ENCODE peak calls at places on chromosomes 4 and X, in nine cellular contexts. Y, B, W, A, U, N, C, K and E are unnamed samples.

GRCh38 chrX:318068-318738 is 393 bp downstream of the GTPBP6 start:
- DNase-seq in Y (peak), B (peak), W (peak), A (peak), U (peak), N (peak), C (peak), K (peak), E (peak)

GRCh38 chr4:3657917-3658913 is 108.0 kb upstream of the ADRA2C start:
- DNase-seq in Y (no peak), B (peak), W (no peak), A (peak), U (peak), N (peak), C (no peak), K (no peak), E (peak)

GRCh38 chr4:105306158-105306781 is 159.6 kb downstream of the TET2 start:
- DNase-seq in Y (peak), B (no peak), W (no peak), A (no peak), U (no peak), N (no peak), C (peak), K (no peak), E (no peak)

GRCh38 chr4:158315706-158316105 is 105.4 kb downstream of the TMEM144 start:
- DNase-seq in Y (peak), B (no peak), W (no peak), A (peak), U (no peak), N (peak), C (no peak), K (no peak), E (peak)

GRCh38 chr4:159146454-159146853 is 43.6 kb downstream of the RAPGEF2 start:
- DNase-seq in Y (no peak), B (no peak), W (no peak), A (no peak), U (no peak), N (no peak), C (peak), K (no peak), E (no peak)

GRCh38 chr4:5783486-5783885 is 72.5 kb downstream of the EVC start:
- DNase-seq in Y (no peak), B (no peak), W (no peak), A (no peak), U (peak), N (no peak), C (no peak), K (no peak), E (no peak)

GRCh38 chr4:1035510-1035909 is 24.1 kb downstream of the FGFRL1 start:
- DNase-seq in Y (no peak), B (no peak), W (no peak), A (no peak), U (peak), N (no peak), C (no peak), K (no peak), E (no peak)

GRCh38 chr4:104491826-104492771 is 2.6 kb downstream of the CXXC4 start:
- DNase-seq in Y (no peak), B (no peak), W (no peak), A (no peak), U (no peak), N (no peak), C (no peak), K (peak), E (no peak)

GRCh38 chr4:25190407-25190806 is 30.2 kb upstream of the SEPSECS start:
- DNase-seq in Y (no peak), B (no peak), W (no peak), A (no peak), U (no peak), N (no peak), C (no peak), K (no peak), E (no peak)

GRCh38 chr4:55866290-55866907 is 13.0 kb downstream of the EXOC1 start:
- DNase-seq in Y (peak), B (no peak), W (no peak), A (peak), U (no peak), N (peak), C (peak), K (no peak), E (peak)

GRCh38 chrX:68177542-68177941 is 255.8 kb downstream of the OPHN1 start:
- DNase-seq in Y (peak), B (no peak), W (no peak), A (peak), U (no peak), N (no peak), C (peak), K (no peak), E (no peak)

GRCh38 chr4:123997116-123997515 is 600.5 kb downstream of the SPRY1 start:
- DNase-seq in Y (peak), B (no peak), W (no peak), A (no peak), U (no peak), N (no peak), C (no peak), K (peak), E (no peak)

GRCh38 chr4:147811878-147812277 is 80.0 kb downstream of the ARHGAP10 start:
- DNase-seq in Y (no peak), B (no peak), W (no peak), A (no peak), U (no peak), N (no peak), C (no peak), K (no peak), E (no peak)

GRCh38 chr4:30867427-30867826 is 147.3 kb downstream of the PCDH7 start:
- DNase-seq in Y (peak), B (no peak), W (no peak), A (no peak), U (no peak), N (no peak), C (peak), K (no peak), E (no peak)

GRCh38 chr4:151169223-151169622 is 69.8 kb downstream of the RPS3A start:
- DNase-seq in Y (no peak), B (peak), W (no peak), A (peak), U (peak), N (peak), C (no peak), K (peak), E (peak)

GRCh38 chr4:180909279-180909678 is 1333.9 kb upstream of the TENM3 start:
- DNase-seq in Y (peak), B (no peak), W (no peak), A (no peak), U (no peak), N (no peak), C (peak), K (no peak), E (no peak)

GRCh38 chr4:9735515-9735914 is 45.9 kb upstream of the DRD5 start:
- DNase-seq in Y (no peak), B (no peak), W (no peak), A (no peak), U (no peak), N (no peak), C (no peak), K (no peak), E (no peak)

DNA sequence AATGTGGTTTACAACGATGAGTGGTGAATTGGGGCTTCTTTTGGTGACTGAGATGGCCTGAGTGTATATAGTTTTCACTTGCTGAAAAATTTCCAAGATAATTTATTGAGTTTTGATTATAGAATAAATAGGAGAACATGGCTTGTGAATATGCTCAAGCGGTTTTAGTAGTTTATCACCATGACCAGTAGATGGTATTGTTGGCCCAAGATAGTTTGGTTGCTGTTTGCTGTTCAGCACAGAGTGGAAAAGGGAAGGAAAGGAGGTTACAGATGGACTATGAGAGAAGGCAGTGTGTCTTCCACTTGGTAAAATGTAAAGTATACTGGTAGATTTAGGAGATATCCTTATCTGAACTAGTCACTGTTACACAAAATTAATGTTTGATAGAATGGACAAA is 55.8 kb upstream of the POU4F2 start:
- DNase-seq in Y (peak), B (no peak), W (no peak), A (no peak), U (no peak), N (no peak), C (no peak), K (no peak), E (no peak)
- TF ChIP-seq CTCF in Y (peak), B (no peak), W (no peak), A (no peak), U (no peak), N (peak), C (peak), K (peak), E (no peak)

DNA sequence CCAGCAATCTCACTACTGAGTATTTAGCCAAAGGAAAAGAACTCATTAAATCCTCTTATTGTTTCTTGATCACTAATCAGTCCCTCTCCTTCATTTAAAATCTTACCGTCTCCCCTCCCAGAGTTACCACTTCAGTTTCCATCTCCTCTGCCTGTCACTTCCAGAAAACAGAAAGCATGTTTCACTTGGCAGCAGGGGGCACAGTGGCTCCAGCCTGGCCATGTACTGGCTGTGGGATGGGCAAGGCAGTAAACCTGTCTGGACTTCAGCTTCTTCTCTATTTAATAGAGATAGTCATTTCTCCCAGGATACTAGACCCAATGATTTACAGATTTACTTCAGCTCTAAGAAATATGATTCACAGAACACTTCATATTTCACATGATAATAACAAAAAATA is 63.2 kb downstream of the CD40LG start:
- DNase-seq in Y (peak), B (no peak), W (no peak), A (peak), U (peak), N (no peak), C (peak), K (peak), E (no peak)
- TF ChIP-seq CTCF in Y (peak), B (peak), W (no peak), A (peak), U (peak), N (peak), C (peak), K (no peak), E (peak)

GRCh38 chr4:38800956-38801450 is 3.6 kb downstream of the TLR1 start:
- DNase-seq in Y (no peak), B (no peak), W (no peak), A (no peak), U (no peak), N (no peak), C (no peak), K (no peak), E (no peak)

GRCh38 chr4:38804654-38805295 is at the start of gene TLR1:
- DNase-seq in Y (peak), B (no peak), W (no peak), A (peak), U (no peak), N (peak), C (peak), K (no peak), E (peak)

GRCh38 chr4:38803833-38804653 is 548 bp downstream of the TLR1 start:
- DNase-seq in Y (peak), B (no peak), W (no peak), A (peak), U (no peak), N (no peak), C (no peak), K (no peak), E (no peak)

GRCh38 chr4:38800366-38800765 is 4.2 kb downstream of the TLR1 start:
- DNase-seq in Y (no peak), B (no peak), W (no peak), A (no peak), U (no peak), N (no peak), C (no peak), K (no peak), E (no peak)

GRCh38 chr4:38802561-38803355 is 1.8 kb downstream of the TLR1 start:
- DNase-seq in Y (peak), B (no peak), W (no peak), A (no peak), U (no peak), N (no peak), C (no peak), K (no peak), E (no peak)
- TF ChIP-seq CTCF in Y (no peak), B (no peak), W (no peak), A (no peak), U (no peak), N (no peak), C (no peak), K (no peak), E (no peak)

DNA sequence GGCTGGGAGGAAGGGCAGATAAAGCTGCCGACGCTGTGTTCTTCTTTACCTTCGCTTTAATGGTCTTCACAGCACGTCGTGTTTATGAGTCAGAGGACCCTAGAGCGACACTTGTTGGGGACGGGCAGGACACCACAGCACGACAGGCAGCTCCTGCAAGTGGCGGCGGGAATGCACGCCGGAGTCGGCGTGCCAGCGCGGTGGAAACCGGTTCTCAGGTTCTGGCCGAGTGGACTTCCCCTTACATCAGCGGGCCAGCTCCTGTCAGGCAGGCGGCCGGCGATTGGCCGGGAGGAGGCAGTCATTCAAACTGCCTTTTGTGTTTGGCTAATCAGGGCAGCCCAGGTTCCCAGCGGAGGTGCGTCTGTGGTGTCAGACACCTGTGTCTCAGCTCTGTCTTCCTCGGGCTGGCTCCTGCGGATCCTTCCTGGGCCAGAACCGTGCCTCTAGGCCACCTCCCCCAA is 150.9 kb downstream of the SHROOM3 start:
- DNase-seq in Y (peak), B (peak), W (peak), A (peak), U (peak), N (no peak), C (peak), K (peak), E (no peak)
- TF ChIP-seq CTCF in Y (peak), B (no peak), W (no peak), A (no peak), U (peak), N (no peak), C (peak), K (no peak), E (no peak)

GRCh38 chr4:177547985-177548384 is 105.7 kb upstream of the AGA start:
- DNase-seq in Y (no peak), B (no peak), W (no peak), A (no peak), U (no peak), N (no peak), C (no peak), K (no peak), E (no peak)

DNA sequence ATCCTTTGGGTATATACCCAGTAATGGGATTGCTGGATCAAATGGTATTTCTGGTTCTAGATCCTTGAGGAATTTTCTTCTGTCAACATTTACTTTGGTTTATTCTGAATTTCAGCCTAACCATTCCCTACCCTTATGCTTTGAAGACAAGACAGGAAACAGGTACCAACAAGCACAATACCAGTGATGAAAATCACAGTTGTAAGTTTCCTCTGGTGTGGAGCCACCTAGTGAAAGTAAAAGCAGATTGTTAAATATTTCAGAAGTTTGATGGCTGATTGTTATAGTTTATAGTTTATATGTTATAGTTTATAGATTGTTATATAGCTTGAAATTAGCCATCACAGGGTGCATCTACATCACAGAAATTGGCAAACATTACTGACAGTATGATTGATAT is 104.5 kb upstream of the AGA start:
- DNase-seq in Y (peak), B (no peak), W (no peak), A (no peak), U (no peak), N (no peak), C (peak), K (no peak), E (no peak)
- TF ChIP-seq CTCF in Y (peak), B (no peak), W (no peak), A (no peak), U (no peak), N (no peak), C (peak), K (no peak), E (no peak)

DNA sequence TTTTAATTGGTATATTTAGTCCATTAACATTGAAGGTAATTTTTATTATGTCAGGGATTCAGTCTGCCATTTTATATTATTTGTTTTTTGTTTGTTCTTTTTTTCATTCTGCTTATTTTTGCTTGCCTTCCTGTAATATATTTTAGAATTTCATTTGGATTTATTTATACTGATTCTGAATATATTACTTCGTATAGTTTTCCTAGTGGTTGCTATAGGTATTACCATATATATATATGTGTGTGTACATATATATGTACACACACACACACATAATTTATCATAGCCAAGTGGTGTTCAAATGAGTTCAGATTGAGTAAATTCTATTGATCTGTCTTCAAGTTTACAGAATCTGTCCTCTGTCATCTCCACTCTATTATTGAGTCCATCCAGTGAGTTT is 11.2 kb downstream of the CITED1 start:
- DNase-seq in Y (no peak), B (no peak), W (no peak), A (no peak), U (no peak), N (no peak), C (no peak), K (no peak), E (no peak)
- TF ChIP-seq CTCF in Y (no peak), B (no peak), W (no peak), A (no peak), U (no peak), N (no peak), C (no peak), K (peak), E (no peak)

GRCh38 chrX:34299451-34299967 is 167.4 kb upstream of the FAM47A start:
- DNase-seq in Y (no peak), B (no peak), W (no peak), A (no peak), U (no peak), N (no peak), C (no peak), K (no peak), E (no peak)

GRCh38 chrX:34300871-34301270 is 168.8 kb upstream of the FAM47A start:
- DNase-seq in Y (peak), B (no peak), W (no peak), A (peak), U (no peak), N (no peak), C (peak), K (no peak), E (peak)
- TF ChIP-seq CTCF in Y (peak), B (peak), W (no peak), A (peak), U (peak), N (peak), C (peak), K (peak), E (peak)